ENCODE peak calls at places on chromosomes 6 and 20, in nine cellular contexts. Y, Q, B, U, Z, H, A, T and L are unnamed samples.

GRCh38 chr20:24633026-24633425 is 163.6 kb downstream of the SYNDIG1 start:
- DNase-seq in U (no peak), A (no peak), H (no peak), Q (no peak), Z (no peak), T (no peak), B (no peak), Y (no peak), L (no peak)

GRCh38 chr6:54366647-54367327 is 58.5 kb downstream of the TINAG start:
- DNase-seq in H (no peak), B (peak), A (no peak), T (no peak), Z (no peak), Y (no peak), U (no peak), Q (no peak), L (no peak)

GRCh38 chr20:31695849-31696804 is 26.5 kb downstream of the BCL2L1 start:
- DNase-seq in U (no peak), Z (no peak), Y (peak), T (peak), Q (no peak), B (no peak), A (peak), H (no peak), L (peak)

GRCh38 chr20:49403911-49404310 is 78.6 kb downstream of the KCNB1 start:
- DNase-seq in H (no peak), T (no peak), B (no peak), U (no peak), Y (no peak), Z (no peak), A (no peak), Q (no peak), L (no peak)

GRCh38 chr20:63863798-63864544 is 1.1 kb upstream of the TPD52L2 start:
- DNase-seq in A (peak), T (peak), B (peak), U (peak), Z (peak), H (peak), Y (peak), Q (peak), L (peak)

GRCh38 chr6:140846518-140847277 is 1286.0 kb upstream of the GJE1 start:
- DNase-seq in B (no peak), H (no peak), T (no peak), A (no peak), Y (no peak), U (no peak), Q (no peak), Z (no peak), L (no peak)

GRCh38 chr6:105270511-105270910 is 90.7 kb upstream of the POPDC3 start:
- DNase-seq in H (no peak), Q (no peak), Z (no peak), B (peak), T (no peak), A (no peak), Y (no peak), U (no peak), L (no peak)

GRCh38 chr6:149755300-149756260 is 6.0 kb downstream of the PCMT1 start:
- DNase-seq in Z (no peak), Y (no peak), Q (no peak), T (no peak), B (no peak), A (no peak), U (no peak), H (no peak), L (peak)

GRCh38 chr6:26065952-26066380 is 21.3 kb upstream of the HFE start:
- DNase-seq in Z (peak), B (no peak), U (peak), Y (no peak), A (peak), H (peak), T (peak), Q (no peak), L (peak)

GRCh38 chr20:50788045-50788867 is 6.6 kb upstream of the BCAS4 start:
- DNase-seq in U (no peak), A (no peak), B (no peak), H (peak), Y (peak), Z (peak), Q (no peak), T (no peak), L (peak)

GRCh38 chr20:62483613-62484468 is 8.0 kb upstream of the GATA5 start:
- DNase-seq in U (no peak), Z (no peak), Q (no peak), H (no peak), T (no peak), B (no peak), Y (no peak), A (no peak), L (peak)

GRCh38 chr20:62485062-62485700 is 9.4 kb upstream of the GATA5 start:
- DNase-seq in Q (peak), U (no peak), Y (no peak), T (no peak), H (peak), A (peak), B (no peak), Z (no peak), L (peak)

GRCh38 chr20:62485701-62486089 is 9.9 kb upstream of the GATA5 start:
- DNase-seq in T (no peak), B (no peak), H (no peak), Q (no peak), Y (no peak), U (no peak), Z (no peak), A (no peak), L (no peak)

GRCh38 chr20:62482970-62483369 is 7.2 kb upstream of the GATA5 start:
- DNase-seq in H (no peak), A (no peak), B (no peak), Z (no peak), Y (no peak), U (no peak), T (no peak), Q (no peak), L (no peak)

DNA sequence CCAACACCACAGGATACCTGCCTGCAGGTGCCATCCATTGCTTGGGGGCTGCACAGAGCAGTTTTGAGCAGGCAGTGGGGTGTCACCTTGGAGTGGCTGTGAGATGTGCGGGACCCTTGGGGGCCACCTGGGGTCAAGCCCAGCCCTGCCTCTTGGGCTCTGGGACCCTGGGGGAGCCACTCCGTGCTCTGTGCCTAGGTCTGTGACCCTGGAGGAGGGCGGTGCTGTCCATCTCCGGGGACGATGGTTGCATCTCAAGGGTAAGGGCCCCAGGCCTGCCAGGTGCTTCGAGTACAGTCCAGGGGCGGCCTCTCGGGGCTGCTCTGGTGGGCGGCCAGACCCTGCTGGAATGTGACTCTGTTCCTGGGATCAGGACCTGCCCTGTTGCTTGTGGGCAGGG is 8.7 kb upstream of the GATA5 start:
- DNase-seq in H (no peak), Y (no peak), B (no peak), T (no peak), A (no peak), Z (no peak), U (no peak), Q (no peak), L (no peak)
- H3K27ac ChIP-seq in H (no peak), Y (no peak), B (no peak), T (no peak), A (no peak), Z (no peak), U (no peak), Q (no peak), L (no peak)

GRCh38 chr6:158485411-158485810 is 74.5 kb upstream of the TMEM181 start:
- DNase-seq in A (no peak), Z (no peak), U (no peak), B (no peak), Y (no peak), T (no peak), H (no peak), Q (no peak), L (no peak)

GRCh38 chr6:158489441-158489840 is 70.5 kb upstream of the TMEM181 start:
- DNase-seq in Q (no peak), A (no peak), T (no peak), U (no peak), B (no peak), Y (no peak), Z (no peak), H (no peak), L (no peak)

GRCh38 chr6:158492881-158493280 is 67.0 kb upstream of the TMEM181 start:
- DNase-seq in Q (no peak), U (no peak), Y (no peak), H (no peak), T (no peak), A (no peak), B (no peak), Z (no peak), L (no peak)

GRCh38 chr6:158488065-158488464 is 71.8 kb upstream of the TMEM181 start:
- DNase-seq in Y (no peak), T (no peak), A (peak), H (no peak), Z (no peak), Q (no peak), U (no peak), B (peak), L (no peak)

GRCh38 chr6:158487495-158487894 is 72.4 kb upstream of the TMEM181 start:
- DNase-seq in Y (no peak), H (no peak), Z (no peak), U (no peak), B (no peak), A (peak), T (no peak), Q (no peak), L (no peak)
- H3K27ac ChIP-seq in Y (no peak), H (no peak), Z (no peak), U (no peak), B (peak), A (peak), T (no peak), Q (no peak), L (no peak)

DNA sequence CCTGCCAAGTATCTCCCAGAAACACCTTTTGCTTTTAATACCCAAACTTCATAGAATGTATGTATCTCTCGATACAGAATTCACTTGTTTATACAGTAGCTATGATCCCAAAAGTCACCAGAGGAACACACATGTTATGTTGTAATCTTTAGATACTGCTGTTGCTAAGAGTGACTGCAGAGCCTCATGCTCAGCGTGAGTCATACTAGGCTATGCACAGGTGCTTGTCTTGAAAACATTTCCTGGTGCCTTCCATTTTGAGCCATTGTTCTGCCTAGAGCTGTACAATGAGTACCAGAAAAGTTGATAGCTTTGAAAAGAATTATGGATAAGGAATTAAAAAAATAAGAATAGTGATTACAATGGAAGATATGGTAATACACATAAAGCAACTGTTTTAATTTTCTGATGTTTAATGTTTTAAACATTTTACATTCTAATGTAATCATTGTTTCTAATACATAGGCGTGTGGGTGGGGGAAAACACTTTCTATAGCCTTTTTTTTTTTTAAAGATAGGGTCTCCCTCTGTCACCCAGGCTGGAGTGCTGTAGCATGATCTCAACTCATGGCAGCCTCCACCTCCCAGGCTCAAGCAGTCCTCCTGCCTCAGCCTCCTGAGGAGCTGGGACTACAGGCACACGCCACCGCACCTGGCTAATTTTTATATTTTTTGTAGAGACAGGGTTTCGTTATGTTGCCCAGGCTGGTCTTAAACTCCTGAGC is 79.4 kb downstream of the CD24 start:
- DNase-seq in Q (no peak), Z (no peak), A (no peak), T (no peak), Y (no peak), H (no peak), B (peak), U (no peak), L (peak)
- H3K27ac ChIP-seq in Q (no peak), Z (no peak), A (no peak), T (no peak), Y (no peak), H (no peak), B (peak), U (no peak), L (no peak)

GRCh38 chr20:44460795-44461141 is 14.9 kb upstream of the TTPAL start:
- DNase-seq in Q (no peak), Z (no peak), B (no peak), Y (no peak), H (no peak), T (no peak), U (no peak), A (peak), L (peak)

GRCh38 chr20:44463466-44463865 is 12.2 kb upstream of the TTPAL start:
- DNase-seq in U (no peak), Q (no peak), Z (no peak), T (no peak), B (no peak), A (no peak), H (no peak), Y (peak), L (no peak)

GRCh38 chr20:44464514-44464913 is 11.2 kb upstream of the TTPAL start:
- DNase-seq in T (no peak), A (no peak), Q (no peak), B (no peak), H (no peak), U (no peak), Z (no peak), Y (peak), L (no peak)

GRCh38 chr20:44461142-44461802 is 14.4 kb upstream of the TTPAL start:
- DNase-seq in Y (peak), T (peak), U (no peak), Q (no peak), B (no peak), H (no peak), Z (no peak), A (no peak), L (peak)

GRCh38 chr20:44461803-44462174 is 13.9 kb upstream of the TTPAL start:
- DNase-seq in Y (peak), Z (no peak), H (no peak), T (no peak), A (no peak), B (no peak), U (no peak), Q (no peak), L (no peak)
- H3K27ac ChIP-seq in Y (no peak), Z (no peak), H (no peak), T (peak), A (no peak), B (no peak), U (no peak), Q (no peak), L (peak)

GRCh38 chr20:14881518-14881917 is 544.1 kb upstream of the FLRT3 start:
- DNase-seq in Y (no peak), B (no peak), Q (no peak), T (no peak), U (no peak), H (no peak), A (no peak), Z (no peak), L (no peak)
- H3K27ac ChIP-seq in Y (no peak), B (peak), Q (no peak), T (no peak), U (no peak), H (no peak), A (no peak), Z (no peak), L (no peak)

DNA sequence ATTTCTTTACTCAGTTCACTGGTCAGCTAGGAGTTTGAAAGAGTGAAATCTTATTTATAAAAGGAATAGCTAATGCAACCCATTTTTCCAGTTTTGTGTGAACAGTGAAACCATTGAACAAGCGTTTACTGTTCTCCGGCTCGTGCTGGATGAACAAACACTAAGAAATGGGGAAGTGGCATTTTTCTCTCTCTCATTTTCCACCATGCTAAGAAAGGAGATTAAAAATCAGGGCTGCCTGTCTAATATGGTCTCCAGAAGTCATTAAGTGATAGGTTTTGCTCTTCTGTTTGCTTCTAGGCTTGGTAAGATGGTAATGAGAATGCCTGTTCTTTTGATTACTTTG is 785 bp upstream of the SFT2D1 start:
- DNase-seq in T (no peak), Z (no peak), Q (no peak), Y (no peak), A (no peak), H (no peak), U (no peak), B (no peak), L (peak)
- H3K27ac ChIP-seq in T (peak), Z (peak), Q (no peak), Y (no peak), A (peak), H (no peak), U (no peak), B (peak), L (peak)

DNA sequence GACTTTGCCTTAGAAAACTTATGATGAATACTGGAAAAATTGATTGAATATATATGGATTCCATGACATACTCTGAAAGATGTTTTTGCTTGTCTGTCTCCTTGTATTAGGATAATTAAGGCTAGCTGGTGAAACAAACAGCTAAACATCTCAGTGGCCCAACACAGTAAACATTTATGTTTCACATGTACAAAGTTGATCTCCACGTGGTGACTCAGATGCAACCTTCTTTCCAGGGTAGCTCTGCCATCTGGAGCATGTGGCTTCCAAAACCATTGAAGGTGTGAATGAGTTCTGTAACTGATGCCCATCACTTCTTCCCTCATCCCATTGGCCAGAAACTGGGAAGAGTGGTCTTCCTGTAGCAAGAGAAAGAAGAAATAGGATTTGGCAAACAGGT is 196.3 kb downstream of the TSHZ2 start:
- DNase-seq in U (no peak), Y (no peak), T (no peak), Q (no peak), B (no peak), A (no peak), Z (no peak), H (no peak), L (no peak)
- H3K27ac ChIP-seq in U (no peak), Y (no peak), T (no peak), Q (no peak), B (no peak), A (no peak), Z (no peak), H (no peak), L (no peak)